ENCODE peak calls at places on chromosomes 11 and 22, in ten cellular contexts. One of them, this sample, is unnamed.

GRCh38 chr11:19633276-19633675 is 79.4 kb upstream of the NAV2 start:
- DNase-seq in CD8-positive, alpha-beta T cell: no peak
- DNase-seq in effector CD4-positive, alpha-beta T cell: no peak
- DNase-seq in kidney: no peak
- DNase-seq in neuronal stem cell: no peak
- DNase-seq in Calu3: no peak
- DNase-seq in activated T-cell treated with anti-CD3 and anti-CD28 coated beads, Interleukin-2, amount 50 U/mL, for 1 hour: no peak
- DNase-seq in mesendoderm: no peak
- DNase-seq in stimulated activated CD8-positive, alpha-beta memory T cell treated with anti-CD3 and anti-CD28 coated beads, Interleukin-7, amount 100 ng/mL, for 1 hour: no peak
- DNase-seq in cardiac fibroblast: peak; percentile 71
- DNase-seq in this sample: no peak

GRCh38 chr11:125944350-125945010 is 1.4 kb upstream of the VSIG10L2 start:
- DNase-seq in mesendoderm: no peak
- DNase-seq in activated T-cell treated with anti-CD3 and anti-CD28 coated beads, Interleukin-2, amount 50 U/mL, for 1 hour: no peak
- DNase-seq in CD8-positive, alpha-beta T cell: no peak
- DNase-seq in stimulated activated CD8-positive, alpha-beta memory T cell treated with anti-CD3 and anti-CD28 coated beads, Interleukin-7, amount 100 ng/mL, for 1 hour: no peak
- DNase-seq in neuronal stem cell: no peak
- DNase-seq in kidney: no peak
- DNase-seq in cardiac fibroblast: no peak
- DNase-seq in effector CD4-positive, alpha-beta T cell: no peak
- DNase-seq in Calu3: no peak
- DNase-seq in this sample: no peak

GRCh38 chr11:8567597-8568198 is 26.3 kb downstream of the STK33 start:
- DNase-seq in CD8-positive, alpha-beta T cell: no peak
- DNase-seq in stimulated activated CD8-positive, alpha-beta memory T cell treated with anti-CD3 and anti-CD28 coated beads, Interleukin-7, amount 100 ng/mL, for 1 hour: no peak
- DNase-seq in mesendoderm: no peak
- DNase-seq in activated T-cell treated with anti-CD3 and anti-CD28 coated beads, Interleukin-2, amount 50 U/mL, for 1 hour: no peak
- DNase-seq in cardiac fibroblast: peak; percentile 2
- DNase-seq in neuronal stem cell: no peak
- DNase-seq in kidney: no peak
- DNase-seq in Calu3: no peak
- DNase-seq in effector CD4-positive, alpha-beta T cell: no peak
- DNase-seq in this sample: no peak

GRCh38 chr11:118889796-118890195 is 6.1 kb downstream of the CXCR5 start:
- DNase-seq in activated T-cell treated with anti-CD3 and anti-CD28 coated beads, Interleukin-2, amount 50 U/mL, for 1 hour: no peak
- DNase-seq in kidney: peak; percentile 75
- DNase-seq in effector CD4-positive, alpha-beta T cell: no peak
- DNase-seq in stimulated activated CD8-positive, alpha-beta memory T cell treated with anti-CD3 and anti-CD28 coated beads, Interleukin-7, amount 100 ng/mL, for 1 hour: no peak
- DNase-seq in cardiac fibroblast: peak; percentile 67
- DNase-seq in neuronal stem cell: no peak
- DNase-seq in mesendoderm: peak; percentile 32
- DNase-seq in CD8-positive, alpha-beta T cell: no peak
- DNase-seq in Calu3: no peak
- DNase-seq in this sample: no peak

GRCh38 chr22:30181459-30182353 is 64.9 kb downstream of the LIF start:
- DNase-seq in CD8-positive, alpha-beta T cell: no peak
- DNase-seq in stimulated activated CD8-positive, alpha-beta memory T cell treated with anti-CD3 and anti-CD28 coated beads, Interleukin-7, amount 100 ng/mL, for 1 hour: no peak
- DNase-seq in neuronal stem cell: no peak
- DNase-seq in cardiac fibroblast: no peak
- DNase-seq in kidney: no peak
- DNase-seq in mesendoderm: no peak
- DNase-seq in Calu3: no peak
- DNase-seq in effector CD4-positive, alpha-beta T cell: no peak
- DNase-seq in activated T-cell treated with anti-CD3 and anti-CD28 coated beads, Interleukin-2, amount 50 U/mL, for 1 hour: no peak
- DNase-seq in this sample: no peak

GRCh38 chr11:1864216-1864615 is 11.3 kb downstream of the LSP1 start:
- DNase-seq in Calu3: no peak
- DNase-seq in CD8-positive, alpha-beta T cell: no peak
- DNase-seq in cardiac fibroblast: peak; percentile 34
- DNase-seq in kidney: peak; percentile 72
- DNase-seq in stimulated activated CD8-positive, alpha-beta memory T cell treated with anti-CD3 and anti-CD28 coated beads, Interleukin-7, amount 100 ng/mL, for 1 hour: no peak
- DNase-seq in mesendoderm: no peak
- DNase-seq in activated T-cell treated with anti-CD3 and anti-CD28 coated beads, Interleukin-2, amount 50 U/mL, for 1 hour: no peak
- DNase-seq in neuronal stem cell: no peak
- DNase-seq in effector CD4-positive, alpha-beta T cell: no peak
- DNase-seq in this sample: no peak

GRCh38 chr11:88357323-88358039 is 19.9 kb upstream of the CTSC start:
- DNase-seq in mesendoderm: no peak
- DNase-seq in activated T-cell treated with anti-CD3 and anti-CD28 coated beads, Interleukin-2, amount 50 U/mL, for 1 hour: no peak
- DNase-seq in kidney: no peak
- DNase-seq in effector CD4-positive, alpha-beta T cell: no peak
- DNase-seq in cardiac fibroblast: peak; percentile 69
- DNase-seq in CD8-positive, alpha-beta T cell: no peak
- DNase-seq in neuronal stem cell: no peak
- DNase-seq in Calu3: no peak
- DNase-seq in stimulated activated CD8-positive, alpha-beta memory T cell treated with anti-CD3 and anti-CD28 coated beads, Interleukin-7, amount 100 ng/mL, for 1 hour: no peak
- DNase-seq in this sample: no peak

GRCh38 chr22:19554834-19555404 is 30.7 kb upstream of the CLDN5 start:
- DNase-seq in mesendoderm: peak; percentile 93
- DNase-seq in Calu3: peak; percentile 47
- DNase-seq in cardiac fibroblast: peak; percentile 33
- DNase-seq in CD8-positive, alpha-beta T cell: no peak
- DNase-seq in activated T-cell treated with anti-CD3 and anti-CD28 coated beads, Interleukin-2, amount 50 U/mL, for 1 hour: no peak
- DNase-seq in stimulated activated CD8-positive, alpha-beta memory T cell treated with anti-CD3 and anti-CD28 coated beads, Interleukin-7, amount 100 ng/mL, for 1 hour: no peak
- DNase-seq in neuronal stem cell: peak; percentile 5
- DNase-seq in effector CD4-positive, alpha-beta T cell: no peak
- DNase-seq in kidney: no peak
- DNase-seq in this sample: no peak

GRCh38 chr11:96538104-96538503 is 148.3 kb downstream of the JRKL start:
- DNase-seq in activated T-cell treated with anti-CD3 and anti-CD28 coated beads, Interleukin-2, amount 50 U/mL, for 1 hour: no peak
- DNase-seq in neuronal stem cell: no peak
- DNase-seq in effector CD4-positive, alpha-beta T cell: no peak
- DNase-seq in kidney: no peak
- DNase-seq in CD8-positive, alpha-beta T cell: no peak
- DNase-seq in mesendoderm: no peak
- DNase-seq in cardiac fibroblast: no peak
- DNase-seq in Calu3: no peak
- DNase-seq in stimulated activated CD8-positive, alpha-beta memory T cell treated with anti-CD3 and anti-CD28 coated beads, Interleukin-7, amount 100 ng/mL, for 1 hour: no peak
- DNase-seq in this sample: no peak

This sample was measured in activated CD4-positive, CD25-positive, alpha-beta regulatory T cell.